ENCODE peak calls at places on chromosomes 2 and 18, in nine cellular contexts. I is IMR-90, H is tibial nerve, J is Peyer's patch, W is ovary, Y is spleen, N is HCT116, F is adrenal gland, C is breast epithelium. Q is an unnamed sample.

GRCh38 chr18:22314406-22314805 is 103.3 kb downstream of the CTAGE1 start:
- DNase-seq in H (no peak), Y (no peak), C (no peak), F (no peak), N (no peak), W (no peak), I (peak; percentile 97), J (no peak), Q (no peak)

GRCh38 chr2:187847245-187848208 is 293.3 kb upstream of the TFPI start:
- DNase-seq in I (no peak), H (no peak), Y (no peak), J (peak; percentile 69), F (no peak), N (no peak), W (no peak), C (no peak), Q (no peak)

GRCh38 chr2:158761626-158762025 is 33.5 kb upstream of the DAPL1 start:
- DNase-seq in C (peak; percentile 79), I (peak; percentile 27), H (no peak), Y (no peak), F (no peak), N (no peak), W (no peak), J (no peak), Q (no peak)

GRCh38 chr2:162044586-162044985 is 29.4 kb downstream of the DPP4 start:
- DNase-seq in Y (no peak), W (no peak), N (no peak), I (no peak), H (no peak), J (no peak), C (no peak), F (no peak), Q (no peak)

GRCh38 chr2:86372641-86373502 is 35.4 kb upstream of the REEP1 start:
- DNase-seq in N (peak; percentile 43), I (peak; percentile 42), F (peak; percentile 61), Y (no peak), J (peak; percentile 70), W (no peak), C (no peak), H (no peak), Q (no peak)

GRCh38 chr2:29703336-29703735 is 218.1 kb downstream of the ALK start:
- DNase-seq in W (no peak), H (no peak), J (no peak), I (no peak), F (no peak), C (no peak), Y (no peak), N (no peak), Q (no peak)

GRCh38 chr2:235740821-235741220 is 247.0 kb downstream of the AGAP1 start:
- DNase-seq in C (no peak), H (no peak), W (no peak), I (no peak), Y (no peak), F (no peak), J (no peak), N (no peak), Q (no peak)

GRCh38 chr2:168920504-168921157 is 19.5 kb downstream of the G6PC2 start:
- DNase-seq in I (peak; percentile 34), Y (no peak), H (no peak), W (no peak), N (peak; percentile 13), F (no peak), C (no peak), J (no peak), Q (no peak)

DNA sequence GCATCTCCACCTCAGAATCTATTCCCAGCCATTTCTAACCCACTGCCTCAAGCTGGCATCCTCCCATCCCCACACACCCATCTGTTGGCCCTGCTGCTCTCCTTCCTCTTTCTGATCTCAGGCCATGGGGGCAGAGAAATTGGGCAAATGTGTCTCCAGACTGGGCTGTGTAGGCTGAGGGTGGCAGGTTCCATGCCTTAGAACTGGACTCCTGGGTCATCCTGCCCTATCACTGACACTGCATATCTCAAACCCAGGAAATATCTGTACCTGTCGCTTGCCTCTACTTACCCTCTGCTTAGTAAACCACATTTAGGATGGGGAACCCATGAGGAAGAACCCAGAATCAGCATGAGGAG is 1.8 kb downstream of the WNT10A start:
- DNase-seq in N (no peak), C (no peak), J (no peak), W (no peak), H (no peak), I (no peak), F (no peak), Y (no peak), Q (no peak)
- H3K27me3 ChIP-seq in N (no peaks in the 10 kb centered on the region), C (peaks cover 34% of the 10 kb centered on the region), J (peaks cover 22% of the 10 kb centered on the region), W (no peaks in the 10 kb centered on the region), H (peaks cover 71% of the 10 kb centered on the region), I (peaks cover 90% of the 10 kb centered on the region), F (peaks cover 46% of the 10 kb centered on the region), Y (peaks cover 80% of the 10 kb centered on the region), Q (peaks cover 8% of the 10 kb centered on the region)

GRCh38 chr18:59902180-59902992 is 2.6 kb downstream of the PMAIP1 start:
- DNase-seq in Y (no peak), W (no peak), H (no peak), N (no peak), F (no peak), I (peak; percentile 95), J (no peak), C (no peak), Q (no peak)
- TF ChIP-seq POLR2A in Y (no peak), W (no peak), H (no peak), N (no peak), F (no peak), I (no peak), J (no peak), C (no peak), Q (no peak)

DNA sequence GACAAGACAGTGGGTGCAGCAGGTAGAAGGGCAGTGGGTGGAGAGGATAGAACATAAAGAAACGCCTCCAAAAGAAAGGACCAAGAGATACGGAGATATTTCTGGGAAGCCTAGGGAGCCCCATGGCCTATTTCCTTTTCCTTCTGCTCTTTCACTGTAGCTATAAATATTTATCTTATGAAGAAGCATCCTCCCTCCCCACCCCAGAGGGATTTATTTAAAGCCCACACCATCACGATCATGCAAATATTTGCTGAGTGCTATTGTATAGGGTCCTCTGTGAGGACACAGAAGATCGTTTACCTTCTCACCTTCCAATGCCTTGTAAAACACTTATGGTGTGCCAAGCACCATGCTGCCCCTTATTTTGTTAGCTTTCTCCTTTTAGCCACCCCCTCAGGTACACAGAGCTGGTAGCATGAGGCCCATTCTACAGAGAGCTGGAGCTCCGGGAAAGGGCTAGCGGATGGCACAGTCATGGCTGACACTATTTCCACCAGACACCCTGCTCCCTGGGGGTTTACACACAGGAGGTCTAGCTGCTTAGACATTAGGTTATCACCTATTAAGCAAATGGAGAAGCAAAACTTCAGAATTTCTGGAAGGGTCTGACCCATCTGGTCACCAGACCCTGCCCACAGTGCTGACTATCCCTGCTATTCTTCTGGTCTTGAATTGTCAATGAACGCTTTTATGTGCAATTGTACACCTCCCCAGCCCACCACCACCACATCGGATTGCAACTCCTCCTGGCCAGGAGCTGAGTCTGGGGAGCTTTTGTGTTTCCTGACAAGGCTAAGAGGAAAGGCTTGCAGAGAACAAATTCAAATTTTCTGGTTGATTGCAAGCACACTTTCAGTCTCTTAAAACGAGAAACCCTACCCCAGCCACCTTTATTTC is 91.8 kb upstream of the KLF7 start:
- DNase-seq in J (no peak), I (peak; percentile 52), Y (no peak), W (no peak), C (no peak), F (no peak), N (no peak), H (no peak), Q (no peak)
- H3K27me3 ChIP-seq in J (no peaks in the 10 kb centered on the region), I (no peaks in the 10 kb centered on the region), Y (no peaks in the 10 kb centered on the region), W (no peaks in the 10 kb centered on the region), C (no peaks in the 10 kb centered on the region), F (no peaks in the 10 kb centered on the region), N (no peaks in the 10 kb centered on the region), H (no peaks in the 10 kb centered on the region), Q (no peaks in the 10 kb centered on the region)

GRCh38 chr18:62523255-62523588 is 397 bp downstream of the ZCCHC2 start:
- DNase-seq in J (no peak), I (no peak), N (no peak), W (no peak), F (no peak), Y (no peak), H (no peak), C (no peak), Q (peak; percentile 41)
- TF ChIP-seq POLR2A in J (no peak), I (no peak), N (no peak), W (no peak), F (no peak), Y (no peak), H (no peak), C (no peak), Q (no peak)

Q was measured in esophagus squamous epithelium.